ENCODE peak calls at places on chromosomes 11 and 22, in eight cellular contexts. One of them, this sample, is unnamed.

GRCh38 chr11:203945-204586 is 3.1 kb downstream of the BET1L start:
- DNase-seq in mucosa of descending colon: no peak
- DNase-seq in psoas muscle: no peak
- DNase-seq in choroid plexus epithelial cell: no peak
- DNase-seq in PC-3: no peak
- DNase-seq in AG10803: no peak
- DNase-seq in dorsolateral prefrontal cortex: peak; percentile 24
- DNase-seq in neural progenitor cell: no peak
- DNase-seq in this sample: no peak

GRCh38 chr22:47450876-47451475 is 688.5 kb downstream of the TBC1D22A start:
- DNase-seq in mucosa of descending colon: no peak
- DNase-seq in psoas muscle: no peak
- DNase-seq in choroid plexus epithelial cell: no peak
- DNase-seq in PC-3: no peak
- DNase-seq in AG10803: no peak
- DNase-seq in dorsolateral prefrontal cortex: peak; percentile 30
- DNase-seq in neural progenitor cell: no peak
- DNase-seq in this sample: no peak

GRCh38 chr11:2196970-2197770 is 25.6 kb upstream of the TH start:
- DNase-seq in mucosa of descending colon: peak; percentile 84
- DNase-seq in psoas muscle: peak; percentile 62
- DNase-seq in choroid plexus epithelial cell: peak; percentile 78
- DNase-seq in PC-3: peak; percentile 78
- DNase-seq in AG10803: peak; percentile 46
- DNase-seq in dorsolateral prefrontal cortex: peak; percentile 57
- DNase-seq in neural progenitor cell: peak; percentile 93
- DNase-seq in this sample: peak; percentile 52

GRCh38 chr11:17606206-17607082 is 59.4 kb downstream of the OTOG start:
- DNase-seq in mucosa of descending colon: no peak
- DNase-seq in psoas muscle: no peak
- DNase-seq in choroid plexus epithelial cell: no peak
- DNase-seq in PC-3: no peak
- DNase-seq in AG10803: no peak
- DNase-seq in dorsolateral prefrontal cortex: no peak
- DNase-seq in neural progenitor cell: no peak
- DNase-seq in this sample: no peak

GRCh38 chr11:67438121-67438902 is 830 bp upstream of the PTPRCAP start:
- DNase-seq in mucosa of descending colon: peak; percentile 89
- DNase-seq in psoas muscle: no peak
- DNase-seq in choroid plexus epithelial cell: no peak
- DNase-seq in PC-3: no peak
- DNase-seq in AG10803: no peak
- DNase-seq in dorsolateral prefrontal cortex: no peak
- DNase-seq in neural progenitor cell: no peak
- DNase-seq in this sample: no peak

GRCh38 chr11:130772266-130773227 is 143.7 kb downstream of the SNX19 start:
- DNase-seq in mucosa of descending colon: no peak
- DNase-seq in psoas muscle: peak; percentile 41
- DNase-seq in choroid plexus epithelial cell: peak; percentile 98
- DNase-seq in PC-3: peak; percentile 92
- DNase-seq in AG10803: peak; percentile 97
- DNase-seq in dorsolateral prefrontal cortex: no peak
- DNase-seq in neural progenitor cell: no peak
- DNase-seq in this sample: peak; percentile 98

GRCh38 chr11:61728940-61729219 is 23.6 kb upstream of the MYRF start:
- DNase-seq in mucosa of descending colon: no peak
- DNase-seq in psoas muscle: no peak
- DNase-seq in choroid plexus epithelial cell: peak; percentile 47
- DNase-seq in PC-3: peak; percentile 90
- DNase-seq in AG10803: peak; percentile 52
- DNase-seq in dorsolateral prefrontal cortex: no peak
- DNase-seq in neural progenitor cell: no peak
- DNase-seq in this sample: peak; percentile 30

GRCh38 chr11:64963072-64963631 is 8.8 kb downstream of the MAJIN start:
- DNase-seq in mucosa of descending colon: no peak
- DNase-seq in psoas muscle: no peak
- DNase-seq in choroid plexus epithelial cell: no peak
- DNase-seq in PC-3: no peak
- DNase-seq in AG10803: no peak
- DNase-seq in dorsolateral prefrontal cortex: no peak
- DNase-seq in neural progenitor cell: no peak
- DNase-seq in this sample: no peak

GRCh38 chr11:70314730-70315129 is 44.2 kb downstream of the PPFIA1 start:
- DNase-seq in mucosa of descending colon: no peak
- DNase-seq in psoas muscle: no peak
- DNase-seq in choroid plexus epithelial cell: no peak
- DNase-seq in PC-3: no peak
- DNase-seq in AG10803: no peak
- DNase-seq in dorsolateral prefrontal cortex: no peak
- DNase-seq in neural progenitor cell: no peak
- DNase-seq in this sample: no peak

GRCh38 chr11:78806214-78807004 is 231.7 kb upstream of the NARS2 start:
- DNase-seq in mucosa of descending colon: no peak
- DNase-seq in psoas muscle: no peak
- DNase-seq in choroid plexus epithelial cell: peak; percentile 69
- DNase-seq in PC-3: peak; percentile 51
- DNase-seq in AG10803: peak; percentile 28
- DNase-seq in dorsolateral prefrontal cortex: no peak
- DNase-seq in neural progenitor cell: no peak
- DNase-seq in this sample: no peak

GRCh38 chr11:74926304-74927030 is 22.4 kb downstream of the XRRA1 start:
- DNase-seq in mucosa of descending colon: no peak
- DNase-seq in psoas muscle: no peak
- DNase-seq in choroid plexus epithelial cell: peak; percentile 43
- DNase-seq in PC-3: peak; percentile 86
- DNase-seq in AG10803: peak; percentile 85
- DNase-seq in dorsolateral prefrontal cortex: no peak
- DNase-seq in neural progenitor cell: no peak
- DNase-seq in this sample: no peak

GRCh38 chr11:45993438-45994064 is 71.1 kb downstream of the LARGE2 start:
- DNase-seq in mucosa of descending colon: no peak
- DNase-seq in psoas muscle: peak; percentile 16
- DNase-seq in choroid plexus epithelial cell: peak; percentile 24
- DNase-seq in PC-3: no peak
- DNase-seq in AG10803: peak; percentile 22
- DNase-seq in dorsolateral prefrontal cortex: peak; percentile 80
- DNase-seq in neural progenitor cell: no peak
- DNase-seq in this sample: peak; percentile 90

GRCh38 chr11:132493786-132494185 is 1038.5 kb downstream of the OPCML start:
- DNase-seq in mucosa of descending colon: no peak
- DNase-seq in psoas muscle: no peak
- DNase-seq in choroid plexus epithelial cell: no peak
- DNase-seq in PC-3: no peak
- DNase-seq in AG10803: no peak
- DNase-seq in dorsolateral prefrontal cortex: no peak
- DNase-seq in neural progenitor cell: no peak
- DNase-seq in this sample: no peak

GRCh38 chr11:575324-575995 is 810 bp upstream of the PHRF1 start:
- DNase-seq in mucosa of descending colon: peak; percentile 73
- DNase-seq in psoas muscle: no peak
- DNase-seq in choroid plexus epithelial cell: peak; percentile 32
- DNase-seq in PC-3: peak; percentile 59
- DNase-seq in AG10803: peak; percentile 37
- DNase-seq in dorsolateral prefrontal cortex: peak; percentile 50
- DNase-seq in neural progenitor cell: peak; percentile 96
- DNase-seq in this sample: no peak

GRCh38 chr11:33778682-33779081 is 4.4 kb upstream of the FBXO3 start:
- DNase-seq in mucosa of descending colon: no peak
- DNase-seq in psoas muscle: no peak
- DNase-seq in choroid plexus epithelial cell: peak; percentile 82
- DNase-seq in PC-3: no peak
- DNase-seq in AG10803: peak; percentile 85
- DNase-seq in dorsolateral prefrontal cortex: no peak
- DNase-seq in neural progenitor cell: peak; percentile 33
- DNase-seq in this sample: peak; percentile 85

GRCh38 chr11:9651899-9652748 is 11.8 kb upstream of the SWAP70 start:
- DNase-seq in mucosa of descending colon: no peak
- DNase-seq in psoas muscle: no peak
- DNase-seq in choroid plexus epithelial cell: no peak
- DNase-seq in PC-3: no peak
- DNase-seq in AG10803: no peak
- DNase-seq in dorsolateral prefrontal cortex: no peak
- DNase-seq in neural progenitor cell: no peak
- DNase-seq in this sample: no peak

GRCh38 chr11:36008576-36008975 is 64.7 kb downstream of the LDLRAD3 start:
- DNase-seq in mucosa of descending colon: no peak
- DNase-seq in psoas muscle: no peak
- DNase-seq in choroid plexus epithelial cell: peak; percentile 54
- DNase-seq in PC-3: peak; percentile 58
- DNase-seq in AG10803: no peak
- DNase-seq in dorsolateral prefrontal cortex: no peak
- DNase-seq in neural progenitor cell: no peak
- DNase-seq in this sample: peak; percentile 65

GRCh38 chr11:61068581-61068980 is 33.7 kb upstream of the CD5 start:
- DNase-seq in mucosa of descending colon: no peak
- DNase-seq in psoas muscle: no peak
- DNase-seq in choroid plexus epithelial cell: no peak
- DNase-seq in PC-3: no peak
- DNase-seq in AG10803: no peak
- DNase-seq in dorsolateral prefrontal cortex: no peak
- DNase-seq in neural progenitor cell: no peak
- DNase-seq in this sample: no peak

GRCh38 chr11:46180741-46181140 is 59.5 kb upstream of the PHF21A start:
- DNase-seq in mucosa of descending colon: no peak
- DNase-seq in psoas muscle: no peak
- DNase-seq in choroid plexus epithelial cell: no peak
- DNase-seq in PC-3: no peak
- DNase-seq in AG10803: peak; percentile 82
- DNase-seq in dorsolateral prefrontal cortex: no peak
- DNase-seq in neural progenitor cell: no peak
- DNase-seq in this sample: no peak

GRCh38 chr11:92475824-92476223 is 251.2 kb downstream of the FAT3 start:
- DNase-seq in mucosa of descending colon: no peak
- DNase-seq in psoas muscle: no peak
- DNase-seq in choroid plexus epithelial cell: no peak
- DNase-seq in PC-3: no peak
- DNase-seq in AG10803: no peak
- DNase-seq in dorsolateral prefrontal cortex: no peak
- DNase-seq in neural progenitor cell: no peak
- DNase-seq in this sample: no peak

GRCh38 chr11:128520886-128521696 is 66.3 kb downstream of the ETS1 start:
- DNase-seq in mucosa of descending colon: no peak
- DNase-seq in psoas muscle: no peak
- DNase-seq in choroid plexus epithelial cell: no peak
- DNase-seq in PC-3: no peak
- DNase-seq in AG10803: no peak
- DNase-seq in dorsolateral prefrontal cortex: no peak
- DNase-seq in neural progenitor cell: no peak
- DNase-seq in this sample: peak; percentile 27
- TF ChIP-seq CTCF in mucosa of descending colon: no peak
- TF ChIP-seq CTCF in psoas muscle: no peak
- TF ChIP-seq CTCF in choroid plexus epithelial cell: no peak
- TF ChIP-seq CTCF in PC-3: peak; percentile 39
- TF ChIP-seq CTCF in AG10803: no peak
- TF ChIP-seq CTCF in dorsolateral prefrontal cortex: no peak
- TF ChIP-seq CTCF in neural progenitor cell: no peak
- TF ChIP-seq CTCF in this sample: no peak

DNA sequence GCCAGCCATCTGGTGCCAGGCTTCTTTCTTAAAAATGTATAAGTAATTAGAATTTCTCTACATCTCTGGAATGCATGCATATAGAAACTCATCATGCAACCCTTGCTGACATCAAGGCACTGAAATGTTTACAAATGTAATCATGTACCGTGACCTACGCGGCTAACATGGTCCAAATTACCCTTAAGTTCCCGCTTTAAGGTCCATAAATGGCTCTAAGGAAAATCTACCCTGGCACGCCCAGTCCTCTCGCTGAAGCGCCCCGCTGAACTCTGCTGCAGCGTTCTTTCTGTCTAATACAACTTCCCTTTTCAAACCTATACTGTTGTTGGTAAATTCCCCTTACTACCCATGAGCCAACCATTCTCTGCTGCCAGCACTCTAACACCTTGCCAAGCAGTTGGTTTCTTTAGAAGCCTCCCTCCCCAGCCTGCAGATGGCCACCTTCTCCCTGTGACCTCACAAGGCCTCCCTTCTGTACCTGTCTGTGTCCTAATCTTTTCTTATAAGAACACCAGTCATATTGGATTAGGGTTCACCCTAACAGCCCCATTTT is 13.5 kb upstream of the HMOX1 start:
- DNase-seq in mucosa of descending colon: no peak
- DNase-seq in psoas muscle: no peak
- DNase-seq in choroid plexus epithelial cell: no peak
- DNase-seq in PC-3: no peak
- DNase-seq in AG10803: no peak
- DNase-seq in dorsolateral prefrontal cortex: no peak
- DNase-seq in neural progenitor cell: no peak
- DNase-seq in this sample: no peak
- H3K4me3 ChIP-seq in mucosa of descending colon: no peak overlapping the region
- H3K4me3 ChIP-seq in psoas muscle: no peak overlapping the region
- H3K4me3 ChIP-seq in choroid plexus epithelial cell: no peak overlapping the region
- H3K4me3 ChIP-seq in PC-3: no peak overlapping the region
- H3K4me3 ChIP-seq in AG10803: no peak overlapping the region
- H3K4me3 ChIP-seq in dorsolateral prefrontal cortex: no peak overlapping the region
- H3K4me3 ChIP-seq in neural progenitor cell: no peak overlapping the region
- H3K4me3 ChIP-seq in this sample: no peak overlapping the region

DNA sequence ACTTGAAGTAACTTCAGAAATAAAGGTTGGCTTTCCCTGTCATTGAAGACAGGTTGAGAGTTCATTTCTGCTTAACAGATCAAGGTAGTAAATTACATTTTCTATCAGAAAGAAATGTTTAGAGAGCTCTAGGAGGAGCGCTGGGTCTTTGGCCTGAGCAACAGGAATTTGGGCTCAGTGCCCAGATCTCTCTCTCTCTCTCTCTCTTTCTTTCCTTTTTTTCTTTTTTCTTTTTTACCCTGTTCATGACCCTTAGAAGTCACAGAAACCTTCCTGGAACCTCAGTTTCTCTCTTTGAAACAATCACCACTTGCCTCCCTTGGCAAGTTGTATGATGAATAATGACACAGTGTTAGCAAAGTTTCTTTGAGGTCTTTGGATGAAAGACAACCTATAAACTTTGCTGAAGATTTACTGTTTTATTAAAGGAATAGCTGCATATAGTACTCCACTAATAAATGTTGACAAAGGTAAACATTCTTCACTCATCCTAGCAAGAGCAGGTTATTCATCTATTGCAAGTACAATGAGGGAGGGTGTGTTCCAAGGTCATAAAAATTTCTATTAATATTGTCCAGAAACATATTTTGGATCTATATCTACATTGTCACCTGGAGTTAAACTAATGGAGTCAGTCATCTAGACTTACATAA is 35.5 kb upstream of the RASSF10 start:
- DNase-seq in mucosa of descending colon: no peak
- DNase-seq in psoas muscle: no peak
- DNase-seq in choroid plexus epithelial cell: peak; percentile 33
- DNase-seq in PC-3: peak; percentile 35
- DNase-seq in AG10803: no peak
- DNase-seq in dorsolateral prefrontal cortex: no peak
- DNase-seq in neural progenitor cell: no peak
- DNase-seq in this sample: peak; percentile 27
- TF ChIP-seq CTCF in mucosa of descending colon: no peak
- TF ChIP-seq CTCF in psoas muscle: no peak
- TF ChIP-seq CTCF in choroid plexus epithelial cell: peak; percentile 24
- TF ChIP-seq CTCF in PC-3: no peak
- TF ChIP-seq CTCF in AG10803: no peak
- TF ChIP-seq CTCF in dorsolateral prefrontal cortex: no peak
- TF ChIP-seq CTCF in neural progenitor cell: no peak
- TF ChIP-seq CTCF in this sample: no peak

DNA sequence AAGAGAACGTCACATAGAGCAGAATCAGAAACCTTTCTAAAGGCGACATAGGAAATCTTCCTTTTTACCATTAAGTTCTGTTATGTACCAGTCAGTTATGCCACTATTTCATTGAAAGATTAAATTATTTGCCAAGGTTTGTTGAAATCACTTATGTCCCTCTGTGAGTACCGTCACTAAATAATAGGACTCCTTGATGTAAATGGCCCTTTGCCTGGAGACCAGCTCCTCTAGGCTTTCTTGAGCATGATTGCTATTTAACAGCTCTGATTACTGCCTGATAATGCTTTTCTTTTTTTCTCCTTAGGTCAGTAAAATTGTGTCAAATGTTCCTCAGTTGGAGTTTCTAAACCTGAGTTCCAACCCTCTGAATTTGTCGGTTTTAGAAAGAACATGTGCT is 29.3 kb downstream of the TBCEL start:
- DNase-seq in mucosa of descending colon: no peak
- DNase-seq in psoas muscle: no peak
- DNase-seq in choroid plexus epithelial cell: no peak
- DNase-seq in PC-3: no peak
- DNase-seq in AG10803: no peak
- DNase-seq in dorsolateral prefrontal cortex: no peak
- DNase-seq in neural progenitor cell: no peak
- DNase-seq in this sample: no peak
- H3K4me3 ChIP-seq in mucosa of descending colon: no peak overlapping the region
- H3K4me3 ChIP-seq in psoas muscle: no peak overlapping the region
- H3K4me3 ChIP-seq in choroid plexus epithelial cell: no peak overlapping the region
- H3K4me3 ChIP-seq in PC-3: no peak overlapping the region
- H3K4me3 ChIP-seq in AG10803: no peak overlapping the region
- H3K4me3 ChIP-seq in dorsolateral prefrontal cortex: no peak overlapping the region
- H3K4me3 ChIP-seq in neural progenitor cell: no peak overlapping the region
- H3K4me3 ChIP-seq in this sample: no peak overlapping the region

This sample was measured in fibroblast of the aortic adventitia.